ENCODE peak calls at places on chromosomes 13 and 19, in four cellular contexts. R is esophagus squamous epithelium, C is transverse colon, X is IMR-90. S is an unnamed sample. For H3K27me3 and H3K4me1, the result is how much of the 10 kb centered on the place peaks cover.

GRCh38 chr19:6198896-6199239 is 63.4 kb downstream of the ACSBG2 start:
- DNase-seq in R (no peak), X (no peak), C (no peak), S (peak)

GRCh38 chr13:19586904-19587634 is 25.7 kb upstream of the TPTE2 start:
- DNase-seq in R (no peak), C (peak), X (peak), S (peak)

GRCh38 chr19:55158848-55159793 is 1.6 kb upstream of the TNNI3 start:
- DNase-seq in C (no peak), R (no peak), X (no peak), S (no peak)

GRCh38 chr13:49597043-49597669 is 11.8 kb upstream of the RCBTB1 start:
- DNase-seq in X (no peak), R (no peak), C (no peak), S (no peak)

GRCh38 chr13:44744880-44745633 is 168.9 kb upstream of the TSC22D1 start:
- DNase-seq in C (no peak), X (no peak), R (no peak), S (no peak)

GRCh38 chr19:45643024-45643926 is 4.1 kb upstream of the EML2 start:
- DNase-seq in X (peak), R (peak), C (peak), S (peak)

GRCh38 chr13:111179908-111180756 is 65.0 kb downstream of the ARHGEF7 start:
- DNase-seq in R (no peak), X (no peak), C (no peak), S (no peak)

GRCh38 chr13:48483589-48483988 is 49.3 kb downstream of the RCBTB2 start:
- DNase-seq in X (no peak), C (no peak), R (no peak), S (no peak)

GRCh38 chr19:1699998-1700732 is 47.8 kb upstream of the TCF3 start:
- DNase-seq in R (no peak), C (no peak), X (no peak), S (no peak)

GRCh38 chr13:31053098-31053497 is 108.6 kb downstream of the HSPH1 start:
- DNase-seq in C (no peak), R (no peak), X (peak), S (no peak)

GRCh38 chr19:21697698-21698097 is 69.7 kb downstream of the ZNF100 start:
- DNase-seq in R (no peak), C (no peak), X (no peak), S (no peak)

GRCh38 chr13:80132741-80133601 is 208.0 kb downstream of the SPRY2 start:
- DNase-seq in R (no peak), C (peak), X (peak), S (peak)

GRCh38 chr19:54391589-54392061 is 23.6 kb upstream of the TTYH1 start:
- DNase-seq in R (no peak), X (no peak), C (no peak), S (no peak)

DNA sequence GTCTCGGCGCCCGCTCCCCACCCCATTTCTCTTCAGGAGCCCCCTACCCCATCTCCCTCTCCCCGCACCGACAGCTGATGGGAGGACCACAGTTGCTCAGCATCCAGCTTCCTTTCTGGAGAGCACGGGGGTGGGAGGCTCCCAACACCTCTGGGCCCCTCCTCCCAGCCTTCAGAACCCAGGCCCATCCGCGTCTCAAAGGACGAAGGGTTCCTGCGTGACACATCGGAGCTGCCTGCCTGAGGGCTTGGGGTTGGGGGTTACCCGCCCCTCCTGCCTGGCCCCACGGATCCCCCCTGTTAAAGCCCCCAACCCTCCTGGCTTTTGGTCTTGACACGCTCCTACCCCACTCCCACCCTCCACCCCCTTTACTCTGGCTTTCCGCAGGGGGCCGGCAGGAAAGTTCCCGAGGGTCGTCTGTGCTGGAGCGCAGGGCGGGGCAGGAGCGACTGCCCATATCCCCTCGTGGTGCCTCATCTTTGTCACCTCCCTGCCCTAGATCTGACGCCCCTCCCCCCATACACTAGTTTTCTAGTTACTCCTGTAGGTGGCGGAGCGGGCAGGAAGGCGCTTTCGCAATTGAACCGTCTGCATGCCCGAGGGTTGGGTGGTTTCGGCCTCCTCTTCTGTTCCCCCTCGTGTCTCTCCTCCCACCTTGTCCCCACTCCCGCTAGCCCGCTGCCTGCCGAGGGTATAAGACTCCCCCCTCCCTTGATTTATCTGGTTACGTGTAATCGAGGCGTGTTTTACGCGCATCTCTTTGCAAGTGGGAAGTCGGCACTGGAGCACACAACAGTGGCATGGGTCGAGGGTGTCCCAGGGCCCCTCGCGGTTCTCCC is 922 bp downstream of the TRAPPC5 start:
- DNase-seq in R (peak), C (peak), X (peak), S (peak)
- TF ChIP-seq CTCF in R (peak), C (peak), X (peak), S (no peak)

DNA sequence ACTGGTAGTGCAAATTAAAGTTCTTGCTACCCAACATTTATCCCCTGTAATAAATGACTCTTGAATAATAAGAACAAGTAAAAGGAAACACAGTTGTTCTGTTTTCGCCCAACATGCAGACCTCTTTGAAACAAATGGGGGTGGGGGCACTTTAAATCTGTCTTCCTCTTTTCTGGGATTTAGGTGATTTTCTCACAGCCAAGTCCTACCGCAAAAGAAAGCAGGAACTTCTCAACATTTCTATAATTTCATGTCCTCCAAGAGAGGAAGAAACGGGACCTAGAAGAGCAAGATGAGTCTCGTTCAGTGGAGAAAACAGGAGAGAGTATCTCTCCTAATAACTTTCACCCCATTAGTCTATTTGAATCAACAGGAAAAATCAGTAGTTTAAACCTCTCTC is 3.4 kb downstream of the POU4F1 start:
- DNase-seq in X (no peak), C (no peak), R (no peak), S (no peak)
- H3K27me3 ChIP-seq in X (half or more), C (half or more), R (under half), S (under half)

DNA sequence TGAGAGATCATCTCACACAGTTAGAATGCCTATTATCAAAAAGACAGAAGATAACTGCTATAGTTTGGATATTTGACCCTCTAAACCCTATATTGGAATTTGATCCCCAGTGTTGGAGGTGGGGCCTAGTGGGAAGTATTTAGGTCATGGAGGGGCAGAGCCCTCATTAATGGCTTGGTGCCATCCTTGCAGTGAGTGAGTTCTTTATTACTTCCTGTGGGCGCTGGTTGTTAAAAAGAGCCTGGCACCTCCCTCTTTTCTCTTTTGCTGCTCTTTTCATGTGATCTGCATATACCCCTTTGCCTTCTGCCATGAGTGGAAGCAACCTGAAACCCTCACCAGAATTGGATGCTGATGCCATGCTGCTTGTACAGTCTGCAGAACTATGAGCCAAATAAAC is 66.8 kb downstream of the TDRD3 start:
- DNase-seq in C (no peak), X (no peak), R (no peak), S (no peak)
- H3K4me1 ChIP-seq in C (under half), X (under half), R (under half), S (under half)

GRCh38 chr13:27712421-27712820 is 79.9 kb upstream of the GSX1 start:
- DNase-seq in C (peak), R (no peak), X (no peak), S (no peak)
- TF ChIP-seq CTCF in C (no peak), R (no peak), X (peak), S (peak)

DNA sequence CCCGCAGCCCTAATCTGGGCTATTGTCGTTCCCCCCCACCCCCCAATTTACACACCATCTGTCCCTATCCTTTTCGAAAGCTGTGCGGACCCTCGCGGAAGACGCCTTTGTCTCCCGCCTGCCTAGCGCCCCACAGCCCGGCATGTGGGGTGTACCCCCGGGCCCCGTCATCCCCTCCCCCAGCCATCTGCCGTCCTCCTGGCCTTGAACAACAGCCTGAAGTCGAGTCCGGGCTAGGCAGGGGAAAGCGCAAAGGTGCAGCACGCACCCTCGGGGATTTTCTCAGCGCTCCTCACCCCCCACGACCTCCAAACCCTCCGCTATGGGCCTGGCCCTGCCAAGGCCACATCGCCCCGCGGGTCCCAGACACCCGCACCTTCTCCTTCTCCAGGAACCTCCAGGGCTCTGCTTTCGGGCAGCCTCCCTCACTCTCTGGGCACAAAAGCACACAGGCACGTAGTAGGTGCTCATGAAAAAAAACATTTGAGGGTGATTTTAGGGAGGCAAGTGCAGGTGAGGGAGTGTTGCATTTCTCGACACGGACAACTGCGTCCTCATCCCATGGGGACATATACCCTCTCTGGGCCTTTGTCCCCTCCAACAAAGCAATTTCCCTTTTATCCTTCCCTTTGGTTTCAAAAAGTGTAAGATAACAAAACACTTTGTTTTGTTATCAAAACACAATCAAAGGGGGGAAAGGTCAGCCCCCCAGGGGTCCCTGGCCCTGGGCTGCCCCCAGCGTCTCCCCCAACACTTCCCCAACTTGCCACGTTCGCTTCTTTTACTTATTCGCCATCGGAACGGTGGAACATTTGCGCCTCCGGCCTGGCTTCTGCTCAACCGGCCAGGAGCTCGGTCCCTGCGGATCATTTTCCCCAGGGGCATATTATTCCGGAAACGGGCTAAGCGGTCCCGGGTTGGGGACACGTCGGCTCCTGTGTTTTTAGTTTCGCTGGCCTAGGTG is 16.4 kb downstream of the CCDC124 start:
- DNase-seq in X (no peak), C (no peak), R (no peak), S (no peak)
- H3K27me3 ChIP-seq in X (half or more), C (half or more), R (under half), S (under half)

DNA sequence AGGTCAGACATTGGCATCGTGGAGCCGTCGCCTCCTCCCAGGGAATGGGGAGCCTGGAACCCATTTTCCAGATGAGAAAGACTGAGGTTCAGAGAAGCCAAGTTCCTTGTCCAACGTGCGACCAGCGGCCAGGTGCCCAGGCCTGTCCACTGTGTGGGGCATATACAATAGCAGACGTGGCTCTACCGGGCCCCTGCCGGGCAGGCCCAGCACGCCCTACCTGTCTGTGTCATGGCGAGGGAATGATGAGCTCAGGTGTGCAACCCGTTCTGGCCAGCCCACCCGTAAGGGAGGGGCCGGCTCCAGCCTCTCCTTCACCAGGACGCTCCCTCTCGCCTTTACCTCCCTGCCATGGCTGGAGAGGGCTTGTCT is 837 bp downstream of the GNA15 start:
- DNase-seq in C (no peak), R (no peak), X (no peak), S (no peak)
- H3K4me1 ChIP-seq in C (under half), R (half or more), X (under half), S (under half)

GRCh38 chr13:114147803-114148520 is 15.5 kb upstream of the RASA3 start:
- DNase-seq in X (no peak), C (no peak), R (no peak), S (no peak)

GRCh38 chr13:114145256-114145655 is 12.8 kb upstream of the RASA3 start:
- DNase-seq in C (peak), X (no peak), R (no peak), S (no peak)

GRCh38 chr13:114146173-114146572 is 13.8 kb upstream of the RASA3 start:
- DNase-seq in C (no peak), R (no peak), X (no peak), S (peak)

GRCh38 chr13:114145722-114146121 is 13.3 kb upstream of the RASA3 start:
- DNase-seq in R (no peak), C (no peak), X (no peak), S (peak)

GRCh38 chr13:114146629-114147028 is 14.2 kb upstream of the RASA3 start:
- DNase-seq in C (no peak), R (no peak), X (no peak), S (peak)
- TF ChIP-seq CTCF in C (no peak), R (no peak), X (peak), S (peak)